ENCODE peak calls at places on chromosomes 11 and 22, in nine cellular contexts. U is WTC11; G is CD4-positive, alpha-beta T cell; P is pancreas; C is right lobe of liver; D is astrocyte of the spinal cord; I is GM10248; R is nephron progenitor cell; J is uterus. O is an unnamed sample.

GRCh38 chr11:7612661-7613393 is 60.5 kb downstream of the CYB5R2 start:
- DNase-seq in U (no peak), G (no peak), P (peak; percentile 52), C (no peak), D (no peak), I (no peak), R (no peak), J (no peak), O (no peak)

GRCh38 chr11:43222215-43222614 is 89.6 kb upstream of the API5 start:
- DNase-seq in U (no peak), G (no peak), P (no peak), C (no peak), D (no peak), I (no peak), R (no peak), J (no peak), O (no peak)

GRCh38 chr11:16154715-16155396 is 201.5 kb downstream of the SOX6 start:
- DNase-seq in U (no peak), G (no peak), P (peak; percentile 27), C (no peak), D (peak; percentile 32), I (no peak), R (no peak), J (no peak), O (no peak)

GRCh38 chr11:34501500-34501899 is 12.1 kb downstream of the ELF5 start:
- DNase-seq in U (no peak), G (no peak), P (no peak), C (peak; percentile 56), D (peak; percentile 96), I (no peak), R (no peak), J (peak; percentile 21), O (no peak)

GRCh38 chr22:42856179-42856864 is 751 bp downstream of the ARFGAP3 start:
- DNase-seq in U (peak; percentile 44), G (peak; percentile 23), P (peak; percentile 72), C (peak; percentile 84), D (no peak), I (no peak), R (peak; percentile 47), J (peak; percentile 47), O (no peak)

GRCh38 chr11:111635706-111636045 is 33.4 kb downstream of the SIK2 start:
- DNase-seq in U (no peak), G (no peak), P (peak; percentile 30), C (no peak), D (peak; percentile 89), I (no peak), R (no peak), J (peak; percentile 24), O (no peak)

GRCh38 chr22:27980424-27981148 is 61.5 kb upstream of the PITPNB start:
- DNase-seq in U (peak; percentile 73), G (no peak), P (no peak), C (no peak), D (no peak), I (no peak), R (peak; percentile 42), J (no peak), O (peak; percentile 12)

GRCh38 chr11:107587306-107587979 is 3.5 kb upstream of the ELMOD1 start:
- DNase-seq in U (no peak), G (no peak), P (no peak), C (no peak), D (no peak), I (no peak), R (no peak), J (no peak), O (no peak)

GRCh38 chr11:119320593-119321524 is 3.9 kb upstream of the MCAM start:
- DNase-seq in U (peak; percentile 71), G (peak; percentile 48), P (no peak), C (peak; percentile 63), D (peak; percentile 67), I (peak; percentile 85), R (peak; percentile 74), J (peak; percentile 72), O (peak; percentile 88)

GRCh38 chr11:67345949-67346819 is 7.2 kb downstream of the POLD4 start:
- DNase-seq in U (no peak), G (no peak), P (no peak), C (no peak), D (peak; percentile 60), I (no peak), R (no peak), J (no peak), O (peak; percentile 27)

GRCh38 chr11:27754035-27755017 is 54.1 kb upstream of the BDNF start:
- DNase-seq in U (no peak), G (no peak), P (no peak), C (no peak), D (peak; percentile 93), I (no peak), R (peak; percentile 67), J (no peak), O (no peak)

GRCh38 chr11:440065-441042 is 1.5 kb downstream of the ANO9 start:
- DNase-seq in U (no peak), G (no peak), P (no peak), C (no peak), D (no peak), I (no peak), R (no peak), J (no peak), O (peak; percentile 59)

DNA sequence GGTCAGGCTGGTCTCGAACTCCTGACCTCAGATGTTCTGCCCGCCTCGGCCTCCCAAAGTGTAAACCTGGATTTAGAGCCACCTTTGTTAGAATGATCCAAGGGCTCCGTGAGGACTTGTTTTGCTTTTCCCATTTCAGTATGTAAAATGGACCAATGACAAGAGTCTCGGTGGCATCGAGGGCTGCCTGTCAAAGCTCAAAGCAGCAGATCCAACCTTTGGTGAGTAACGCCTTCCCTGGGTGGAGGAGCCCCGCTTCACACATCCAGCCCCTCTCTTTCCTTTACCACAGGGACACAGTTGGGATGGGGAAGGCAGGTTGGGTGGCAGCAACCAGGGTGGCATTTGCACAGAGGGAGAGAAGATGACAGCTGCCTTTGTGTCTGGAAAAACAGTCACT is 4.4 kb downstream of the TTC38 start:
- DNase-seq in U (no peak), G (no peak), P (no peak), C (no peak), D (no peak), I (no peak), R (no peak), J (no peak), O (no peak)
- TF ChIP-seq CTCF in U (no peak), G (no peak), P (no peak), C (no peak), D (no peak), I (no peak), R (no peak), J (no peak), O (no peak)

DNA sequence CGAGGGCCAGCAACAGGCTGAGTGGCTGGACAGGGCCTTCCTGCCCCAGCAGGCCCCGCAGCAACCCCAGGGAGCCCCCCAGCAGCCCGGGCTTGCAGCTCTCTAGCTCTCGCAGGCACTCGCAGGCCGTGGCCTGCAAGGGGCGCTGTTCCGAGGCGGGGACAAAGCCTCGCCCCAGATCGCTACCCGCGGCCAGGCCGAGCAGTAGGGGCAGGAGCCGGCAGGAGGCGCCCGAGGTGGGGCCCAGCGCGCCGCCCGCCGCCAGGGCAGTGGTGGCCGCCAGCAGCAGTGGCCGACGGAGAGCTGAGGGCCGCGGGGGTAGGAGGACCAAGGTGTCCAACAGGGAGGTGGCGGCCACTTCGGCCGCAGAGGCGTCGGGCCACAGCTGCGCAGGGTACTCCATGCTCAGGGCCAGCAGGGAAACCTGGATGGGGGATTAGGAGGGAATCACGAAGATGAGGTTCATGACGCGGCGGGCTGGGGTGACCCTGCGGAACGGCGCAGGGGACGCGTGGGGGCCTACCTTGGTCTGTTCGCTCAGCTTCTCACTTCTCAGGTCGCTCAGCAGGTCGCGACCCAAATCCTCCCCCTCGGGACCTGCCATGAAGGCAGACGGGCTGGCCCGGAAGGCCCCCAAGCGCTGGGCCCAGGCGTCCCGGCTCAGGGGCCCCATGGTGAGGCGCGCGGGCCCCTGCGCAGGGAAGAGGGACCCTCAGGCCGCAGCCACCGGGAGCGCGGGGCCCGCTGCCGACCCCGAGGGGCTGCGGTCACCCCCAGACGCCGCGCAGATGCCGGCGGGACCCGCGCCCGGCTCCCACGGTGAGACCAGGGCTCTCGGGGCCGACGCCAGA is 632 bp downstream of the AP5B1 start:
- DNase-seq in U (peak; percentile 97), G (peak; percentile 75), P (peak; percentile 78), C (peak; percentile 82), D (peak; percentile 80), I (peak; percentile 92), R (peak; percentile 77), J (peak; percentile 70), O (peak; percentile 95)
- TF ChIP-seq CTCF in U (peak; percentile 96), G (peak; percentile 93), P (peak; percentile 96), C (peak; percentile 94), D (peak; percentile 87), I (peak; percentile 99), R (peak; percentile 80), J (peak; percentile 90), O (peak; percentile 99)

GRCh38 chr11:19661827-19662226 is 50.8 kb upstream of the NAV2 start:
- DNase-seq in U (no peak), G (no peak), P (no peak), C (no peak), D (no peak), I (no peak), R (no peak), J (no peak), O (no peak)

GRCh38 chr11:19660076-19660475 is 52.6 kb upstream of the NAV2 start:
- DNase-seq in U (no peak), G (no peak), P (no peak), C (peak; percentile 69), D (peak; percentile 79), I (peak; percentile 76), R (no peak), J (no peak), O (peak; percentile 71)

GRCh38 chr11:19659529-19659928 is 53.1 kb upstream of the NAV2 start:
- DNase-seq in U (no peak), G (no peak), P (no peak), C (no peak), D (no peak), I (no peak), R (no peak), J (no peak), O (no peak)

GRCh38 chr11:19656140-19656541 is 56.5 kb upstream of the NAV2 start:
- DNase-seq in U (no peak), G (no peak), P (no peak), C (no peak), D (no peak), I (no peak), R (no peak), J (no peak), O (no peak)

GRCh38 chr11:19658344-19658743 is 54.3 kb upstream of the NAV2 start:
- DNase-seq in U (no peak), G (no peak), P (no peak), C (no peak), D (no peak), I (no peak), R (no peak), J (no peak), O (no peak)
- TF ChIP-seq CTCF in U (no peak), G (no peak), P (no peak), C (no peak), D (peak; percentile 24), I (no peak), R (no peak), J (no peak), O (no peak)

DNA sequence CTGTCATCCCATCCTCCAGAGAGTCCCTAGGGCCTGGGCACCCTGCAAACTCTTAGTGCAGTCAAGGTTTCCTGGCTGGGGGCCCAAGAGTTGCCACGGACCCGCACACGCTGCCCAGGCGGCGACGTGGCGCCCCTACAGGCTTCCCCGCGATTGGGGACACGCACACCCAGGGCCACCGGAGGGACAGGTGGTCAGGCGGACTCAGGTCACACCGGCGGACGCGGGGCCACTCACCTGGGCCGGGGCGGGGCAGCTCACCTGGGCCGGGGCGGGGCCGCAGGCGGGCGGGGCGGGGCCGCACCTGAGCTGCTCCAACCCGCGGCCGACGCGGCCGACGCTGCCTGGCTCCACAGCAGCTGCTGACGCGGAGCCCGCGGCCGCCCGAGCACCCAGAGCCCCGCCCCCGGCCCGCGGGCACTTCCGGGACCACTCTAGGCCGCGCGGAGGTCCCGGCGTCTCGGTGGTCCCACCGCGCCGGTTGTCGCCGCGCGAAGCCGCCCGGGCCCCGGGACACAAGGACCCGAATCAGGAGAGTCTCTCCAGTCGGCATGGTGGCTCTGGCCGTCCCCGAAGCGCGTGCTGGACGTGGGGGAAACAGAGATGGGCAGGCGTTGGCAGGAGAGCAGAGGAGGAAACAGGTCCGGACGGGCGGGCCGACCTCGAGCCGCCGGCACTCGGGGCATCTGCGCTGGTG is at the start of gene ZNF70:
- DNase-seq in U (peak; percentile 91), G (peak; percentile 87), P (peak; percentile 89), C (peak; percentile 92), D (peak; percentile 76), I (peak; percentile 92), R (peak; percentile 89), J (peak; percentile 84), O (peak; percentile 96)
- TF ChIP-seq CTCF in U (no peak), G (no peak), P (peak; percentile 8), C (no peak), D (peak; percentile 29), I (peak; percentile 34), R (no peak), J (peak; percentile 23), O (no peak)